ENCODE peak calls at places on chromosomes 13 and 19, in seven cellular contexts. U is left ventricle myocardium inferior, W is lung, Q is fibroblast of mammary gland, D is gastrocnemius medialis, N is breast epithelium, F is BJ. S is an unnamed sample.

GRCh38 chr19:14440049-14440448 is 6.9 kb downstream of the PKN1 start:
- DNase-seq in U (peak; percentile 82), W (peak; percentile 79), Q (no peak), D (peak; percentile 42), N (no peak), F (no peak), S (no peak)

GRCh38 chr13:27245610-27246009 is 5.7 kb upstream of the RPL21 start:
- DNase-seq in U (no peak), W (no peak), Q (no peak), D (no peak), N (no peak), F (no peak), S (no peak)

GRCh38 chr13:100659578-100659977 is 15.0 kb downstream of the TMTC4 start:
- DNase-seq in U (no peak), W (no peak), Q (no peak), D (no peak), N (no peak), F (no peak), S (no peak)

GRCh38 chr13:25455146-25455545 is 83.4 kb downstream of the ATP8A2 start:
- DNase-seq in U (no peak), W (peak; percentile 40), Q (no peak), D (no peak), N (no peak), F (no peak), S (no peak)

GRCh38 chr13:19159761-19160420 is 21.7 kb downstream of the TUBA3C start:
- DNase-seq in U (no peak), W (no peak), Q (no peak), D (no peak), N (no peak), F (no peak), S (no peak)

GRCh38 chr13:99657848-99658265 is 156.6 kb downstream of the TM9SF2 start:
- DNase-seq in U (peak; percentile 31), W (no peak), Q (peak; percentile 29), D (no peak), N (no peak), F (no peak), S (no peak)

GRCh38 chr19:32652893-32653625 is 21.9 kb downstream of the ANKRD27 start:
- DNase-seq in U (peak; percentile 81), W (peak; percentile 74), Q (peak; percentile 61), D (peak; percentile 47), N (peak; percentile 70), F (no peak), S (peak; percentile 20)

GRCh38 chr19:53908933-53909415 is at the start of gene CACNG7:
- DNase-seq in U (no peak), W (no peak), Q (no peak), D (no peak), N (no peak), F (no peak), S (no peak)

GRCh38 chr13:93915269-93915809 is 564.1 kb downstream of the DCT start:
- DNase-seq in U (no peak), W (no peak), Q (peak; percentile 72), D (no peak), N (no peak), F (peak; percentile 34), S (no peak)

GRCh38 chr19:21143846-21144245 is 2.0 kb downstream of the ZNF431 start:
- DNase-seq in U (no peak), W (no peak), Q (peak; percentile 28), D (no peak), N (no peak), F (no peak), S (peak; percentile 25)

GRCh38 chr13:30037306-30037705 is 186.9 kb upstream of the UBL3 start:
- DNase-seq in U (no peak), W (no peak), Q (no peak), D (no peak), N (no peak), F (no peak), S (no peak)

GRCh38 chr13:61734683-61735082 is 319.0 kb upstream of the PCDH20 start:
- DNase-seq in U (no peak), W (no peak), Q (no peak), D (no peak), N (no peak), F (no peak), S (no peak)

GRCh38 chr19:35211545-35212230 is 16.9 kb downstream of the FAM187B start:
- DNase-seq in U (peak; percentile 33), W (no peak), Q (no peak), D (peak; percentile 52), N (no peak), F (no peak), S (no peak)

GRCh38 chr13:49112782-49113525 is 107.2 kb upstream of the MLNR start:
- DNase-seq in U (no peak), W (no peak), Q (peak; percentile 26), D (no peak), N (no peak), F (no peak), S (no peak)

GRCh38 chr19:10402441-10403038 is 802 bp downstream of the CDC37 start:
- DNase-seq in U (peak; percentile 48), W (no peak), Q (peak; percentile 45), D (no peak), N (no peak), F (no peak), S (no peak)

GRCh38 chr13:110396476-110396875 is 89.4 kb downstream of the COL4A2 start:
- DNase-seq in U (no peak), W (no peak), Q (peak; percentile 91), D (no peak), N (no peak), F (no peak), S (no peak)

DNA sequence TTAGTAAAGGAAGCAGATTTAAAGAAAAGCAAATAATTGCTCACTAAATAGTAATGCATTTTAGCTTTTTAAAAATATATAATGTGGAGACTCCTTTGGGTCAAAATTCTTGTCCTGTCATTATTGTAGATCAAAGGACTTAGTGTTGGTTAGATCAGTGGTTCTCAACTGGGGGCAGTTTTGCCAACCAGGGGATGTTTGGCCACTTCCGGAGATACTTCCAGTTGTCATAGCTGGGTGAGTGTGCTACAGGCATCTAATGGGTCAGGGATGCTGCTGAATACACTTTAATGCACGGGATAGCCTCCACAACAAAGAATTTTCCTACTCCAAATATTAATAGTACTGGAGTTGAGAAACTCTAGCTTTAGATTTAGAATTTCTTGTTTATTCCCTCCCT is 126.8 kb downstream of the LMO7 start:
- DNase-seq in U (no peak), W (no peak), Q (no peak), D (no peak), N (no peak), F (no peak), S (no peak)
- H3K4me3 ChIP-seq in U (peak overlapping the region; percentile 62), W (peak overlapping the region; percentile 39), Q (no peak overlapping the region), D (peak overlapping the region; percentile 56), N (no peak overlapping the region), F (no peak overlapping the region), S (peak overlapping the region; percentile 54)

GRCh38 chr19:15812059-15812722 is 3.3 kb downstream of the OR10H1 start:
- DNase-seq in U (no peak), W (no peak), Q (no peak), D (no peak), N (no peak), F (no peak), S (no peak)
- TF ChIP-seq CTCF in U (no peak), W (no peak), Q (no peak), D (no peak), N (peak; percentile 32), F (no peak), S (peak; percentile 77)

GRCh38 chr19:46722004-46722380 is 5.1 kb upstream of the PRKD2 start:
- DNase-seq in U (no peak), W (no peak), Q (no peak), D (no peak), N (no peak), F (no peak), S (no peak)

GRCh38 chr19:46721269-46722003 is 4.5 kb upstream of the PRKD2 start:
- DNase-seq in U (no peak), W (no peak), Q (no peak), D (no peak), N (no peak), F (no peak), S (no peak)

GRCh38 chr19:46723023-46723461 is 6.1 kb upstream of the PRKD2 start:
- DNase-seq in U (no peak), W (no peak), Q (no peak), D (no peak), N (no peak), F (no peak), S (no peak)

GRCh38 chr19:46723471-46723870 is 6.6 kb upstream of the PRKD2 start:
- DNase-seq in U (no peak), W (no peak), Q (no peak), D (no peak), N (no peak), F (no peak), S (no peak)

GRCh38 chr19:46722421-46723022 is 5.6 kb upstream of the PRKD2 start:
- DNase-seq in U (no peak), W (no peak), Q (no peak), D (no peak), N (no peak), F (no peak), S (no peak)
- H3K4me3 ChIP-seq in U (no peak overlapping the region), W (no peak overlapping the region), Q (no peak overlapping the region), D (no peak overlapping the region), N (no peak overlapping the region), F (no peak overlapping the region), S (no peak overlapping the region)

GRCh38 chr19:41398042-41398403 is 405 bp downstream of the BCKDHA start:
- DNase-seq in U (no peak), W (no peak), Q (no peak), D (no peak), N (no peak), F (no peak), S (no peak)

GRCh38 chr19:41399091-41399490 is 1.5 kb downstream of the BCKDHA start:
- DNase-seq in U (no peak), W (no peak), Q (no peak), D (no peak), N (no peak), F (no peak), S (no peak)

GRCh38 chr19:41398603-41399002 is 985 bp downstream of the BCKDHA start:
- DNase-seq in U (no peak), W (no peak), Q (no peak), D (no peak), N (no peak), F (no peak), S (no peak)

GRCh38 chr19:41395355-41395754 is 1.8 kb downstream of the EXOSC5 start:
- DNase-seq in U (no peak), W (no peak), Q (no peak), D (no peak), N (no peak), F (no peak), S (no peak)

DNA sequence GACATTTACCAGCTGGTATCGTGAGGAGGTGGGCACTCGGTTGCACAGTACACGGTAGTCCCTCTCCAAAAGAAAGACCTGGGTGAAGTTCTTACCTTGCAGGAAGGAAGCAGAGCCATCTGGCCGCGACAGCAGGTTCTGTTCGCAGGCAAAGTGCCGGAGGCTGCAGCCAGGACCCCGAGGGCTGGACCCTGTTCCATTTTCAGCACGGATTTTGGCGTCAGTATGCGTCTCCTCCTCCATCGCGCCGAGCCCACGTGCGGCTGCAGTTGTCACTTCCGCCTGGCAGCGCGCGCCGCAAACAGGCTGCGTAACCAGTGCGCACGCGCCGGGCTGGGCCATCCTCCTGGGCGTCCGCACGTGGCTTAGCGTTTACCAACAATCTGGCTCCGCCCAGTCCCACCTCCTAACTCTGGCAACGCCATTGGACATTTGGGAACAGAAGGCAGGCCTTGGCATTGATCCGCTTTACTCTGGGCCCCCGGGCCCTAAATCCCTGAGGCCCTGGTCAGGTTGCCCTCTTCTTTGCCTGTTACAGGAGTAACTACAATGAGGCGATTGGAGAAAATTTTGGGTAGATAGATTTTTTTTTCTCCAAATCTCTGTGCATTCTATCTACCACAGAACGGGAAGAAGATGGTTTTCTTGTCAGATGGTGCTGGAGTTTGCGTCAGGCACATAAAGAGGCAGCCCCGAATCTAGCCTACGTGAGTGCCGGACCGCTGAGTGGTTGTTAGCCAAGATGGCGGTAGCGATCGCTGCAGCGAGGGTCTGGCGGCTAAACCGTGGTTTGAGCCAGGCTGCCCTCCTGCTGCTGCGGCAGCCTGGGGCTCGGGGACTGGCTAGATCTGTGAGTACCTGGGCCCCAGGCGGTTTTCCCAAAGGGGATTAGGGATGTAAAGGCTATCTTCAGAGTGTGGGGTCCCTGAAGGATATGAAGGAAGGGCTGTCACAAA is at the start of the genes BCKDHA and EXOSC5:
- DNase-seq in U (peak; percentile 99), W (peak; percentile 99), Q (peak; percentile 100), D (peak; percentile 100), N (peak; percentile 99), F (peak; percentile 98), S (peak; percentile 98)
- TF ChIP-seq CTCF in U (peak; percentile 9), W (no peak), Q (no peak), D (peak; percentile 12), N (peak; percentile 18), F (no peak), S (no peak)

S was measured in epithelial cell of proximal tubule.